ENCODE peak calls at places on chromosomes 13 and 19, in six cellular contexts. One of them, this sample, is unnamed.

GRCh38 chr13:85528578-85529215 is 270.5 kb downstream of the SLITRK6 start:
- DNase-seq in WERI-Rb-1: no peak
- DNase-seq in OCI-LY7: no peak
- DNase-seq in foreskin fibroblast: peak
- DNase-seq in progenitor cell of endocrine pancreas: no peak
- DNase-seq in heart left ventricle: no peak
- DNase-seq in this sample: no peak

GRCh38 chr13:106418556-106418955 is 116.9 kb downstream of the EFNB2 start:
- DNase-seq in OCI-LY7: no peak
- DNase-seq in progenitor cell of endocrine pancreas: no peak
- DNase-seq in heart left ventricle: no peak
- DNase-seq in WERI-Rb-1: no peak
- DNase-seq in foreskin fibroblast: peak
- DNase-seq in this sample: no peak

GRCh38 chr19:49103331-49104085 is 10.7 kb upstream of the LIN7B start:
- DNase-seq in heart left ventricle: no peak
- DNase-seq in WERI-Rb-1: no peak
- DNase-seq in foreskin fibroblast: no peak
- DNase-seq in progenitor cell of endocrine pancreas: no peak
- DNase-seq in OCI-LY7: no peak
- DNase-seq in this sample: no peak

GRCh38 chr19:10899171-10899653 is 27.9 kb downstream of the CARM1 start:
- DNase-seq in WERI-Rb-1: no peak
- DNase-seq in OCI-LY7: no peak
- DNase-seq in foreskin fibroblast: no peak
- DNase-seq in heart left ventricle: peak
- DNase-seq in progenitor cell of endocrine pancreas: no peak
- DNase-seq in this sample: no peak

GRCh38 chr19:3304871-3305423 is 61.4 kb upstream of the NFIC start:
- DNase-seq in WERI-Rb-1: peak
- DNase-seq in foreskin fibroblast: peak
- DNase-seq in heart left ventricle: peak
- DNase-seq in progenitor cell of endocrine pancreas: peak
- DNase-seq in OCI-LY7: peak
- DNase-seq in this sample: peak

GRCh38 chr19:19206938-19207337 is 3.7 kb upstream of the NR2C2AP start:
- DNase-seq in heart left ventricle: no peak
- DNase-seq in OCI-LY7: no peak
- DNase-seq in foreskin fibroblast: no peak
- DNase-seq in progenitor cell of endocrine pancreas: no peak
- DNase-seq in WERI-Rb-1: no peak
- DNase-seq in this sample: no peak

GRCh38 chr13:100245099-100245498 is 156.2 kb downstream of the PCCA start:
- DNase-seq in OCI-LY7: no peak
- DNase-seq in WERI-Rb-1: no peak
- DNase-seq in progenitor cell of endocrine pancreas: no peak
- DNase-seq in heart left ventricle: no peak
- DNase-seq in foreskin fibroblast: no peak
- DNase-seq in this sample: no peak

GRCh38 chr13:19890030-19890429 is 26.6 kb upstream of the ZMYM5 start:
- DNase-seq in WERI-Rb-1: no peak
- DNase-seq in OCI-LY7: no peak
- DNase-seq in heart left ventricle: no peak
- DNase-seq in foreskin fibroblast: no peak
- DNase-seq in progenitor cell of endocrine pancreas: no peak
- DNase-seq in this sample: no peak

GRCh38 chr19:57099199-57099661 is 20.6 kb upstream of the USP29 start:
- DNase-seq in progenitor cell of endocrine pancreas: no peak
- DNase-seq in foreskin fibroblast: peak
- DNase-seq in heart left ventricle: peak
- DNase-seq in WERI-Rb-1: peak
- DNase-seq in OCI-LY7: peak
- DNase-seq in this sample: peak

GRCh38 chr19:7417671-7418324 is 69.1 kb downstream of the ARHGEF18 start:
- DNase-seq in OCI-LY7: no peak
- DNase-seq in heart left ventricle: no peak
- DNase-seq in WERI-Rb-1: no peak
- DNase-seq in progenitor cell of endocrine pancreas: no peak
- DNase-seq in foreskin fibroblast: no peak
- DNase-seq in this sample: no peak

GRCh38 chr13:20702530-20702929 is 969 bp upstream of the IL17D start:
- DNase-seq in foreskin fibroblast: no peak
- DNase-seq in OCI-LY7: peak
- DNase-seq in WERI-Rb-1: no peak
- DNase-seq in progenitor cell of endocrine pancreas: no peak
- DNase-seq in heart left ventricle: no peak
- DNase-seq in this sample: no peak

GRCh38 chr19:6402834-6403608 is 10.1 kb upstream of the GTF2F1 start:
- DNase-seq in progenitor cell of endocrine pancreas: no peak
- DNase-seq in foreskin fibroblast: peak
- DNase-seq in WERI-Rb-1: no peak
- DNase-seq in OCI-LY7: no peak
- DNase-seq in heart left ventricle: no peak
- DNase-seq in this sample: peak

GRCh38 chr19:50358483-50359431 is 6.7 kb downstream of the NAPSA start:
- DNase-seq in progenitor cell of endocrine pancreas: no peak
- DNase-seq in foreskin fibroblast: no peak
- DNase-seq in WERI-Rb-1: no peak
- DNase-seq in heart left ventricle: peak
- DNase-seq in OCI-LY7: no peak
- DNase-seq in this sample: no peak

GRCh38 chr19:3982701-3983541 is 2.3 kb downstream of the EEF2 start:
- DNase-seq in foreskin fibroblast: peak
- DNase-seq in progenitor cell of endocrine pancreas: no peak
- DNase-seq in OCI-LY7: no peak
- DNase-seq in heart left ventricle: peak
- DNase-seq in WERI-Rb-1: no peak
- DNase-seq in this sample: no peak

GRCh38 chr19:22327321-22327720 is 41.1 kb downstream of the ZNF729 start:
- DNase-seq in foreskin fibroblast: no peak
- DNase-seq in WERI-Rb-1: no peak
- DNase-seq in OCI-LY7: no peak
- DNase-seq in progenitor cell of endocrine pancreas: no peak
- DNase-seq in heart left ventricle: no peak
- DNase-seq in this sample: no peak

GRCh38 chr13:47332149-47332548 is 435.3 kb upstream of the HTR2A start:
- DNase-seq in heart left ventricle: no peak
- DNase-seq in WERI-Rb-1: no peak
- DNase-seq in OCI-LY7: no peak
- DNase-seq in foreskin fibroblast: peak
- DNase-seq in progenitor cell of endocrine pancreas: no peak
- DNase-seq in this sample: no peak

GRCh38 chr13:109113427-109113826 is 484.0 kb downstream of the MYO16 start:
- DNase-seq in WERI-Rb-1: no peak
- DNase-seq in OCI-LY7: no peak
- DNase-seq in heart left ventricle: no peak
- DNase-seq in progenitor cell of endocrine pancreas: no peak
- DNase-seq in foreskin fibroblast: no peak
- DNase-seq in this sample: no peak

GRCh38 chr19:13401388-13401787 is 104.9 kb downstream of the CACNA1A start:
- DNase-seq in foreskin fibroblast: peak
- DNase-seq in heart left ventricle: no peak
- DNase-seq in progenitor cell of endocrine pancreas: no peak
- DNase-seq in OCI-LY7: peak
- DNase-seq in WERI-Rb-1: no peak
- DNase-seq in this sample: no peak

GRCh38 chr19:54481326-54481930 is 8.3 kb upstream of the CDC42EP5 start:
- DNase-seq in progenitor cell of endocrine pancreas: no peak
- DNase-seq in heart left ventricle: no peak
- DNase-seq in WERI-Rb-1: no peak
- DNase-seq in foreskin fibroblast: no peak
- DNase-seq in OCI-LY7: peak
- DNase-seq in this sample: peak

GRCh38 chr13:114314074-114314912 is at the start of gene CHAMP1:
- DNase-seq in progenitor cell of endocrine pancreas: peak
- DNase-seq in heart left ventricle: peak
- DNase-seq in OCI-LY7: peak
- DNase-seq in WERI-Rb-1: peak
- DNase-seq in foreskin fibroblast: peak
- DNase-seq in this sample: peak

GRCh38 chr13:95154441-95154886 is 146.8 kb downstream of the ABCC4 start:
- DNase-seq in heart left ventricle: no peak
- DNase-seq in OCI-LY7: no peak
- DNase-seq in WERI-Rb-1: no peak
- DNase-seq in progenitor cell of endocrine pancreas: no peak
- DNase-seq in foreskin fibroblast: peak
- DNase-seq in this sample: no peak

GRCh38 chr13:24605923-24606372 is 74.3 kb upstream of the ATP12A start:
- DNase-seq in progenitor cell of endocrine pancreas: no peak
- DNase-seq in OCI-LY7: no peak
- DNase-seq in heart left ventricle: no peak
- DNase-seq in foreskin fibroblast: no peak
- DNase-seq in WERI-Rb-1: peak
- DNase-seq in this sample: no peak
- TF ChIP-seq CTCF in progenitor cell of endocrine pancreas: peak
- TF ChIP-seq CTCF in OCI-LY7: no peak
- TF ChIP-seq CTCF in heart left ventricle: no peak
- TF ChIP-seq CTCF in foreskin fibroblast: no peak
- TF ChIP-seq CTCF in WERI-Rb-1: peak
- TF ChIP-seq CTCF in this sample: peak

GRCh38 chr19:46661020-46661731 is at the start of gene DACT3:
- DNase-seq in foreskin fibroblast: peak
- DNase-seq in WERI-Rb-1: peak
- DNase-seq in heart left ventricle: peak
- DNase-seq in OCI-LY7: peak
- DNase-seq in progenitor cell of endocrine pancreas: peak
- DNase-seq in this sample: peak
- TF ChIP-seq CTCF in foreskin fibroblast: no peak
- TF ChIP-seq CTCF in WERI-Rb-1: no peak
- TF ChIP-seq CTCF in heart left ventricle: no peak
- TF ChIP-seq CTCF in OCI-LY7: no peak
- TF ChIP-seq CTCF in progenitor cell of endocrine pancreas: no peak
- TF ChIP-seq CTCF in this sample: no peak

DNA sequence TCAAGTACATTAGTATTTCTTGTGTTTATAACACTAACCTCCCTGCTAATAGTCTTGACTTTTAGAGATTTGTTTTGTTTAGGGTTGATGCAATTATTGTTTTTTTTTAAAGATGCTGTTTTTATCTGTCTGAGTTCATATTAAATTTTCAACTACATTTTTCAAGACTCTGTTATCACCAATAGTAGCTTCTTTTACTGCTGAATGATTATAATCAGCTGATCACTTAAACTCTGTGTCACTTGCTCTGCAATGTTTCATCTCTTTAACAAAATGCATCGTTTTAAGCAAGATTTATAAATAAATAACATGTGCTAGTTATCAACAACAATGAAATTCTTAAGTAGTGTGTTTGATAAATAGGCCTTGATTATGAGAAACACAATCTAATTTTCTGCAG is 920.9 kb upstream of the PCDH20 start:
- DNase-seq in WERI-Rb-1: no peak
- DNase-seq in OCI-LY7: no peak
- DNase-seq in foreskin fibroblast: no peak
- DNase-seq in progenitor cell of endocrine pancreas: no peak
- DNase-seq in heart left ventricle: no peak
- DNase-seq in this sample: no peak
- TF ChIP-seq CTCF in WERI-Rb-1: no peak
- TF ChIP-seq CTCF in OCI-LY7: no peak
- TF ChIP-seq CTCF in foreskin fibroblast: no peak
- TF ChIP-seq CTCF in progenitor cell of endocrine pancreas: no peak
- TF ChIP-seq CTCF in heart left ventricle: no peak
- TF ChIP-seq CTCF in this sample: no peak

GRCh38 chr19:741506-742131 is 9.3 kb upstream of the MISP start:
- DNase-seq in foreskin fibroblast: no peak
- DNase-seq in progenitor cell of endocrine pancreas: no peak
- DNase-seq in heart left ventricle: no peak
- DNase-seq in WERI-Rb-1: peak
- DNase-seq in OCI-LY7: peak
- DNase-seq in this sample: no peak
- TF ChIP-seq CTCF in foreskin fibroblast: no peak
- TF ChIP-seq CTCF in progenitor cell of endocrine pancreas: peak
- TF ChIP-seq CTCF in heart left ventricle: no peak
- TF ChIP-seq CTCF in WERI-Rb-1: peak
- TF ChIP-seq CTCF in OCI-LY7: peak
- TF ChIP-seq CTCF in this sample: no peak

GRCh38 chr19:15453906-15454305 is 4.2 kb upstream of the WIZ start:
- DNase-seq in progenitor cell of endocrine pancreas: no peak
- DNase-seq in OCI-LY7: no peak
- DNase-seq in foreskin fibroblast: no peak
- DNase-seq in heart left ventricle: no peak
- DNase-seq in WERI-Rb-1: no peak
- DNase-seq in this sample: no peak

GRCh38 chr19:15450528-15450890 is 753 bp upstream of the WIZ start:
- DNase-seq in heart left ventricle: no peak
- DNase-seq in WERI-Rb-1: no peak
- DNase-seq in foreskin fibroblast: no peak
- DNase-seq in OCI-LY7: no peak
- DNase-seq in progenitor cell of endocrine pancreas: no peak
- DNase-seq in this sample: no peak

GRCh38 chr19:15454371-15454800 is 4.6 kb upstream of the WIZ start:
- DNase-seq in foreskin fibroblast: no peak
- DNase-seq in OCI-LY7: no peak
- DNase-seq in heart left ventricle: no peak
- DNase-seq in progenitor cell of endocrine pancreas: no peak
- DNase-seq in WERI-Rb-1: no peak
- DNase-seq in this sample: no peak

GRCh38 chr19:15452111-15453047 is 2.6 kb upstream of the WIZ start:
- DNase-seq in OCI-LY7: peak
- DNase-seq in progenitor cell of endocrine pancreas: peak
- DNase-seq in foreskin fibroblast: peak
- DNase-seq in heart left ventricle: peak
- DNase-seq in WERI-Rb-1: peak
- DNase-seq in this sample: peak

DNA sequence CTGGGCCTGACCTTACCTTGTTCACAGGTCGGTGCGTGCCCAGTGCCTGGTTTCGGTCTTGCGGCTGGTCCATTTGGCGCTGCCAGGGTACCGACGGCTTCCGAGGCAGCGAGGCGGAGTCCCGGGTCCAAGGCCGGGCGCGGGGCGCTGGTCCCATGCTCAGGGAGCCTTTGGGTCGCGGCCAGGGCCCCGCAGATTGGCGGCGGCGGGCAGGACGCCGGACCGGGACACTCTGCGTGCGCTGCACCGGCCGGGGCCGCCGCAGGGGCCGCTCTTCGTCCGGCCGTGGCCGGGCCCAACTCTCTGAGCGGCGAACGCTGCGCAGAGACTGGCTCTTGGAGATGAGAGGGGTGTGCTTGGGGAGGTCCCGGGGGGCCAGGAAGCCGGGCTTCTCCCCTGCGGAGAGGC is 3.3 kb upstream of the WIZ start:
- DNase-seq in foreskin fibroblast: no peak
- DNase-seq in OCI-LY7: no peak
- DNase-seq in heart left ventricle: peak
- DNase-seq in progenitor cell of endocrine pancreas: no peak
- DNase-seq in WERI-Rb-1: no peak
- DNase-seq in this sample: no peak
- TF ChIP-seq CTCF in foreskin fibroblast: peak
- TF ChIP-seq CTCF in OCI-LY7: no peak
- TF ChIP-seq CTCF in heart left ventricle: peak
- TF ChIP-seq CTCF in progenitor cell of endocrine pancreas: peak
- TF ChIP-seq CTCF in WERI-Rb-1: no peak
- TF ChIP-seq CTCF in this sample: peak

This sample was measured in neural crest cell.